ENCODE peak calls at places on chromosomes 5 and 9, in seven cellular contexts. R is lower lobe of right lung; N is midbrain; J is HCEC 1CT; I is brain pericyte; Q is stimulated activated CD8-positive, alpha-beta memory T cell treated with anti-CD3 and anti-CD28 coated beads, Interleukin-15, amount 100 ng/mL, for 24 hours; W is posterior cingulate gyrus. K is an unnamed sample.

GRCh38 chr5:73693573-73694061 is 67.6 kb downstream of the ARHGEF28 start:
- DNase-seq in J (peak; percentile 47), N (no peak), R (no peak), I (no peak), W (no peak), Q (no peak), K (no peak)

GRCh38 chr5:57216714-57217113 is 42.9 kb downstream of the GPBP1 start:
- DNase-seq in N (no peak), R (no peak), Q (no peak), I (no peak), W (no peak), J (peak; percentile 81), K (no peak)

GRCh38 chr5:170355601-170356098 is 33.5 kb downstream of the KCNMB1 start:
- DNase-seq in N (no peak), I (no peak), R (peak; percentile 76), J (no peak), Q (no peak), W (no peak), K (no peak)

GRCh38 chr9:93501406-93501805 is 48.0 kb upstream of the FAM120AOS start:
- DNase-seq in W (no peak), J (peak; percentile 13), N (no peak), Q (no peak), I (no peak), R (no peak), K (no peak)

GRCh38 chr9:13113201-13113600 is 166.3 kb downstream of the MPDZ start:
- DNase-seq in Q (no peak), J (peak; percentile 79), N (no peak), W (no peak), I (no peak), R (no peak), K (no peak)

GRCh38 chr5:64834611-64835010 is 65.9 kb downstream of the CWC27 start:
- DNase-seq in J (no peak), N (no peak), W (no peak), R (no peak), I (no peak), Q (no peak), K (no peak)

GRCh38 chr5:86909896-86910295 is 292.2 kb downstream of the COX7C start:
- DNase-seq in I (no peak), Q (no peak), R (no peak), N (no peak), W (no peak), J (peak; percentile 82), K (no peak)

GRCh38 chr5:93785475-93785874 is 44.1 kb upstream of the POU5F2 start:
- DNase-seq in N (no peak), J (no peak), Q (no peak), R (no peak), I (no peak), W (no peak), K (no peak)